ENCODE peak calls at places on chromosomes 1 and 21, in six cellular contexts. X is K562, R is GM12891, S is GM12878, B is HepG2, L is H1. O is an unnamed sample.

GRCh38 chr21:32046191-32046590 is 173.4 kb downstream of the HUNK start:
- DNase-seq in S (no peak), R (no peak), X (no peak), B (no peak), L (no peak), O (no peak)

GRCh38 chr1:50704126-50704525 is 255.9 kb downstream of the FAF1 start:
- DNase-seq in B (peak), L (no peak), R (peak), S (no peak), X (peak), O (peak)

GRCh38 chr1:38062361-38063288 is 16.0 kb upstream of the POU3F1 start:
- DNase-seq in L (no peak), S (no peak), R (no peak), B (no peak), X (no peak), O (no peak)

GRCh38 chr1:227914801-227915563 is 32.8 kb downstream of the WNT9A start:
- DNase-seq in L (no peak), R (no peak), B (no peak), S (no peak), X (no peak), O (no peak)

GRCh38 chr1:217140041-217140901 is 417.0 kb upstream of the ESRRG start:
- DNase-seq in X (no peak), B (no peak), S (no peak), R (no peak), L (no peak), O (no peak)

GRCh38 chr1:24727490-24728214 is 17.6 kb upstream of the CLIC4 start:
- DNase-seq in R (peak), L (no peak), S (peak), B (no peak), X (no peak), O (peak)

GRCh38 chr1:167631987-167632680 is 2.1 kb downstream of the RCSD1 start:
- DNase-seq in B (no peak), S (no peak), R (no peak), L (no peak), X (no peak), O (no peak)

GRCh38 chr1:90534116-90534515 is 183.0 kb downstream of the BARHL2 start:
- DNase-seq in R (no peak), L (no peak), S (no peak), X (no peak), B (no peak), O (no peak)

GRCh38 chr1:54970901-54971300 is 9.5 kb upstream of the TMEM61 start:
- DNase-seq in B (no peak), S (no peak), X (no peak), L (no peak), R (no peak), O (no peak)

GRCh38 chr1:15680131-15680530 is 4.0 kb upstream of the PLEKHM2 start:
- DNase-seq in S (no peak), X (no peak), L (no peak), B (no peak), R (no peak), O (no peak)

GRCh38 chr21:32411366-32412161 is 942 bp upstream of the EVA1C start:
- DNase-seq in X (peak), S (no peak), B (no peak), L (no peak), R (no peak), O (no peak)

GRCh38 chr1:167412072-167412471 is 106.3 kb downstream of the CD247 start:
- DNase-seq in R (no peak), S (no peak), X (no peak), L (no peak), B (no peak), O (no peak)

GRCh38 chr1:33420870-33421775 is 9.8 kb downstream of the PHC2 start:
- DNase-seq in X (no peak), R (no peak), S (no peak), B (no peak), L (no peak), O (no peak)

GRCh38 chr1:94379615-94380014 is 38.6 kb upstream of the ABCD3 start:
- DNase-seq in R (no peak), B (peak), L (no peak), X (no peak), S (no peak), O (no peak)

GRCh38 chr1:229886636-229887035 is 180.4 kb upstream of the GALNT2 start:
- DNase-seq in S (no peak), R (no peak), B (no peak), L (no peak), X (no peak), O (no peak)

GRCh38 chr1:237197470-237198425 is 155.8 kb downstream of the RYR2 start:
- DNase-seq in R (no peak), S (no peak), L (no peak), X (no peak), B (no peak), O (no peak)

GRCh38 chr21:42749226-42749625 is 95.8 kb downstream of the PDE9A start:
- DNase-seq in R (no peak), L (no peak), X (no peak), B (no peak), S (no peak), O (no peak)

GRCh38 chr1:186762653-186763052 is 66.1 kb upstream of the PLA2G4A start:
- DNase-seq in B (no peak), X (no peak), R (no peak), L (no peak), S (no peak), O (no peak)

GRCh38 chr1:152096931-152097330 is 8.1 kb upstream of the TCHHL1 start:
- DNase-seq in L (no peak), R (no peak), S (no peak), B (no peak), X (no peak), O (no peak)

GRCh38 chr1:59422921-59423575 is 126.2 kb downstream of the FGGY start:
- DNase-seq in R (no peak), S (no peak), X (no peak), B (peak), L (no peak), O (no peak)

GRCh38 chr1:215059947-215060346 is 22.6 kb upstream of the KCNK2 start:
- DNase-seq in R (no peak), S (no peak), X (no peak), B (no peak), L (no peak), O (no peak)

GRCh38 chr1:147292635-147293251 is 50.3 kb downstream of the CHD1L start:
- DNase-seq in X (no peak), S (no peak), R (no peak), B (no peak), L (no peak), O (no peak)

GRCh38 chr1:114703242-114703641 is 7.9 kb upstream of the AMPD1 start:
- DNase-seq in X (no peak), R (no peak), B (no peak), S (no peak), L (no peak), O (no peak)

GRCh38 chr1:206935491-206936067 is 10.7 kb downstream of the PIGR start:
- DNase-seq in L (peak), X (peak), R (peak), S (no peak), B (peak), O (no peak)

GRCh38 chr1:177340601-177341067 is 169.9 kb downstream of the BRINP2 start:
- DNase-seq in R (no peak), B (no peak), L (no peak), S (no peak), X (no peak), O (no peak)

GRCh38 chr1:165871311-165872067 is 44.1 kb downstream of the UCK2 start:
- DNase-seq in B (peak), R (no peak), S (peak), L (no peak), X (peak), O (no peak)

GRCh38 chr1:47572731-47573505 is 135.1 kb downstream of the FOXD2 start:
- DNase-seq in R (no peak), L (no peak), B (no peak), S (no peak), X (no peak), O (no peak)

GRCh38 chr1:206658264-206658980 is 23.1 kb downstream of the DYRK3 start:
- DNase-seq in R (peak), B (no peak), L (no peak), S (no peak), X (peak), O (peak)

GRCh38 chr1:218456449-218456848 is 111.3 kb downstream of the TGFB2 start:
- DNase-seq in L (no peak), R (no peak), S (no peak), X (no peak), B (no peak), O (no peak)

GRCh38 chr1:4726620-4727341 is 72.4 kb downstream of the AJAP1 start:
- DNase-seq in R (no peak), B (no peak), L (no peak), S (no peak), X (no peak), O (no peak)

GRCh38 chr1:96370752-96371151 is 350.8 kb upstream of the PTBP2 start:
- DNase-seq in X (no peak), L (no peak), R (no peak), S (no peak), B (no peak), O (no peak)

GRCh38 chr1:26771643-26772321 is 16.0 kb upstream of the PIGV start:
- DNase-seq in S (no peak), L (no peak), R (no peak), X (peak), B (peak), O (no peak)

GRCh38 chr1:103198996-103199395 is 90.7 kb upstream of the COL11A1 start:
- DNase-seq in L (no peak), B (no peak), S (no peak), R (no peak), X (no peak), O (no peak)

GRCh38 chr21:44763050-44763378 is 38.6 kb downstream of the UBE2G2 start:
- DNase-seq in B (no peak), L (no peak), X (no peak), R (no peak), S (no peak), O (no peak)

GRCh38 chr21:31283025-31283424 is 61.0 kb downstream of the TIAM1 start:
- DNase-seq in B (no peak), R (no peak), X (no peak), S (no peak), L (no peak), O (no peak)

GRCh38 chr1:203626910-203627246 is 246 bp downstream of the ATP2B4 start:
- DNase-seq in R (no peak), B (no peak), L (no peak), S (no peak), X (no peak), O (no peak)

GRCh38 chr1:54350360-54350759 is 55.8 kb downstream of the SSBP3 start:
- DNase-seq in S (no peak), L (no peak), X (no peak), R (no peak), B (no peak), O (no peak)

GRCh38 chr1:94739521-94740061 is 80.6 kb upstream of the SLC44A3 start:
- DNase-seq in R (no peak), L (no peak), B (no peak), X (no peak), S (no peak), O (no peak)

GRCh38 chr1:226751687-226752086 is 12.6 kb upstream of the ITPKB start:
- DNase-seq in B (no peak), R (no peak), S (no peak), X (no peak), L (no peak), O (no peak)

GRCh38 chr1:54153548-54154439 is 994 bp upstream of the CDCP2 start:
- DNase-seq in B (peak), X (no peak), L (no peak), S (no peak), R (no peak), O (no peak)

GRCh38 chr1:19448491-19449439 is 36.6 kb downstream of the CAPZB start:
- DNase-seq in S (no peak), R (no peak), X (no peak), B (no peak), L (no peak), O (no peak)
- TF ChIP-seq POLR2AphosphoS5 in S (no peak), R (no peak), X (no peak), B (no peak), L (no peak), O (no peak)

GRCh38 chr1:107057197-107058133 is 991 bp downstream of the PRMT6 start:
- DNase-seq in X (peak), L (peak), S (no peak), R (peak), B (peak), O (peak)
- TF ChIP-seq POLR2A in X (no peak), L (no peak), S (peak), R (peak), B (no peak), O (peak)

DNA sequence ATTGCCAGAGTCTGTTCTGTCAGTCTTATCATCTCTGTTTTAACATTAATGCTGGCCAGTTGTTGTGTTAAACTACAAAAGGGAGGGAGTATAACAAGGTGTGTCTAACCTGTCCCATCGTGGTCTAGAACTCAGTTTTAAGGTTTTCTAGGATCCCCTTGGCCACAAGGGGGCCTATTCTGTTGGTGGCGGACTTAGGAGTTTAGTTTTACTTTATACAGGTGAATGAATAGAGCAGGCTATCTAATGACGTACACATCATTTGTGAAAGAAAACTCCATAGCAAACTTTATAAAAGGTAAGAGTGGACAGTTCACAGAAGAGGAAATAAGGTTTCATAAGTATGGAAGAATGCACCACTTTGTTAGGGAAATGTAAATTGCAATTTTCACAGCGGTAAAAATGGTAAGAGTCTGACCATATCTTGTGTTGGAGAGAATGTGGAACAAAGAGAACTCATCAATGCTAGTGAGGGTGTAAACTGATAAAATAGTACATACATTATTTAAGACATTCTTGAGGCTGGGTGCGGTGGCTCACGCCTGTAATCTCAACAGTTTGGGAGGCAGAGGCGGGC is 2.5 kb upstream of the ATF6 start:
- DNase-seq in X (peak), S (no peak), L (no peak), B (peak), R (no peak), O (no peak)
- TF ChIP-seq TAF1 in X (no peak), S (no peak), L (no peak), B (no peak), R (no peak), O (no peak)

DNA sequence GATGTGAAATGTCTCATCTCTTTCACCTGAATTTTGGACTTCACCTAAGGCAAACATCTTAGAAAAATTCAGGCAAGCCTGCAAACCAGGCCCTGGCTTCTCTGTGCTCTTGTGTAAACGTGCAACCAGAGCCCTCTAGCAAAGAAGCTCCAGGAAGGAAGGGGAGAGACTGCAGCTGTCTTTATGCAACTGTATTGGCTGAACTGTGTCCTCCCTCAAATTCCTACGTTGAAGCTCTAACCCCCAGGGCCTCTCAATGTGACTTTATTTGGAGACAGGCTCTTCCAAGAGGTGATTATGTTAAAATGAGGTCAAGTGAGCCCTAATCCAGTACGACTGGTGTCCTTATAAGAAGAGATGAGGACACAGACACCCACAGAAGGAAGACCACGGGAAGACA is 60.3 kb downstream of the SLC45A1 start:
- DNase-seq in X (no peak), R (no peak), S (no peak), B (no peak), L (no peak), O (no peak)
- TF ChIP-seq POLR2AphosphoS5 in X (no peak), R (no peak), S (no peak), B (no peak), L (no peak), O (no peak)

GRCh38 chr1:98660941-98661543 is 479 bp upstream of the SNX7 start:
- DNase-seq in L (no peak), B (no peak), R (no peak), X (no peak), S (no peak), O (no peak)
- TF ChIP-seq POLR2A in L (no peak), B (peak), R (no peak), X (no peak), S (no peak), O (no peak)

GRCh38 chr1:67431156-67431765 is 1.1 kb upstream of the SERBP1 start:
- DNase-seq in B (no peak), X (no peak), L (no peak), S (no peak), R (no peak), O (no peak)
- TF ChIP-seq TAF1 in B (no peak), X (no peak), L (no peak), S (no peak), R (no peak), O (no peak)

GRCh38 chr1:98210064-98210463 is 289.2 kb upstream of the DPYD start:
- DNase-seq in B (peak), L (no peak), R (no peak), S (no peak), X (no peak), O (no peak)
- TF ChIP-seq POLR2AphosphoS5 in B (no peak), L (no peak), R (no peak), S (no peak), X (no peak), O (no peak)